ENCODE peak calls at places on chromosome 2, in eight cellular contexts. One of them, this sample, is unnamed.

GRCh38 chr2:165113414-165113813 is 90.4 kb downstream of the SCN3A start:
- DNase-seq in B cell: no peak
- DNase-seq in body of pancreas: no peak
- DNase-seq in posterior cingulate gyrus: no peak
- DNase-seq in lung microvascular endothelial cell: no peak
- DNase-seq in HFFc6: no peak
- DNase-seq in endothelial cell: no peak
- DNase-seq in NCI-H2081: no peak
- DNase-seq in this sample: no peak

GRCh38 chr2:71617266-71617665 is 163.9 kb downstream of the DYSF start:
- DNase-seq in B cell: no peak
- DNase-seq in body of pancreas: no peak
- DNase-seq in posterior cingulate gyrus: no peak
- DNase-seq in lung microvascular endothelial cell: no peak
- DNase-seq in HFFc6: no peak
- DNase-seq in endothelial cell: no peak
- DNase-seq in NCI-H2081: no peak
- DNase-seq in this sample: no peak

GRCh38 chr2:72694715-72695496 is 130.9 kb downstream of the EXOC6B start:
- DNase-seq in B cell: no peak
- DNase-seq in body of pancreas: peak; percentile 52
- DNase-seq in posterior cingulate gyrus: peak; percentile 9
- DNase-seq in lung microvascular endothelial cell: peak; percentile 51
- DNase-seq in HFFc6: peak; percentile 50
- DNase-seq in endothelial cell: no peak
- DNase-seq in NCI-H2081: peak; percentile 50
- DNase-seq in this sample: no peak

GRCh38 chr2:84055816-84056215 is 403.3 kb downstream of the SUCLG1 start:
- DNase-seq in B cell: no peak
- DNase-seq in body of pancreas: no peak
- DNase-seq in posterior cingulate gyrus: no peak
- DNase-seq in lung microvascular endothelial cell: no peak
- DNase-seq in HFFc6: no peak
- DNase-seq in endothelial cell: no peak
- DNase-seq in NCI-H2081: no peak
- DNase-seq in this sample: no peak

GRCh38 chr2:20352230-20353216 is 1.9 kb upstream of the PUM2 start:
- DNase-seq in B cell: no peak
- DNase-seq in body of pancreas: no peak
- DNase-seq in posterior cingulate gyrus: no peak
- DNase-seq in lung microvascular endothelial cell: no peak
- DNase-seq in HFFc6: no peak
- DNase-seq in endothelial cell: no peak
- DNase-seq in NCI-H2081: peak; percentile 39
- DNase-seq in this sample: peak; percentile 31

GRCh38 chr2:69291004-69291650 is 95.9 kb downstream of the GFPT1 start:
- DNase-seq in B cell: no peak
- DNase-seq in body of pancreas: no peak
- DNase-seq in posterior cingulate gyrus: no peak
- DNase-seq in lung microvascular endothelial cell: peak; percentile 63
- DNase-seq in HFFc6: peak; percentile 43
- DNase-seq in endothelial cell: no peak
- DNase-seq in NCI-H2081: no peak
- DNase-seq in this sample: no peak

GRCh38 chr2:71974846-71975245 is 172.8 kb downstream of the CYP26B1 start:
- DNase-seq in B cell: no peak
- DNase-seq in body of pancreas: no peak
- DNase-seq in posterior cingulate gyrus: no peak
- DNase-seq in lung microvascular endothelial cell: no peak
- DNase-seq in HFFc6: peak; percentile 11
- DNase-seq in endothelial cell: no peak
- DNase-seq in NCI-H2081: no peak
- DNase-seq in this sample: no peak

GRCh38 chr2:107091163-107091864 is 205.3 kb upstream of the ST6GAL2 start:
- DNase-seq in B cell: no peak
- DNase-seq in body of pancreas: no peak
- DNase-seq in posterior cingulate gyrus: no peak
- DNase-seq in lung microvascular endothelial cell: no peak
- DNase-seq in HFFc6: no peak
- DNase-seq in endothelial cell: no peak
- DNase-seq in NCI-H2081: no peak
- DNase-seq in this sample: no peak

GRCh38 chr2:122414911-122415310 is 659.5 kb downstream of the TSN start:
- DNase-seq in B cell: no peak
- DNase-seq in body of pancreas: no peak
- DNase-seq in posterior cingulate gyrus: no peak
- DNase-seq in lung microvascular endothelial cell: no peak
- DNase-seq in HFFc6: no peak
- DNase-seq in endothelial cell: no peak
- DNase-seq in NCI-H2081: no peak
- DNase-seq in this sample: peak; percentile 4

GRCh38 chr2:1605659-1606400 is 138.5 kb downstream of the PXDN start:
- DNase-seq in B cell: peak; percentile 53
- DNase-seq in body of pancreas: no peak
- DNase-seq in posterior cingulate gyrus: no peak
- DNase-seq in lung microvascular endothelial cell: peak; percentile 85
- DNase-seq in HFFc6: peak; percentile 63
- DNase-seq in endothelial cell: no peak
- DNase-seq in NCI-H2081: no peak
- DNase-seq in this sample: no peak

GRCh38 chr2:69693059-69693458 is 48.9 kb upstream of the ANXA4 start:
- DNase-seq in B cell: no peak
- DNase-seq in body of pancreas: no peak
- DNase-seq in posterior cingulate gyrus: no peak
- DNase-seq in lung microvascular endothelial cell: no peak
- DNase-seq in HFFc6: no peak
- DNase-seq in endothelial cell: no peak
- DNase-seq in NCI-H2081: no peak
- DNase-seq in this sample: no peak

GRCh38 chr2:37189452-37190153 is 1.1 kb upstream of the SULT6B1 start:
- DNase-seq in B cell: no peak
- DNase-seq in body of pancreas: peak; percentile 41
- DNase-seq in posterior cingulate gyrus: no peak
- DNase-seq in lung microvascular endothelial cell: peak; percentile 81
- DNase-seq in HFFc6: peak; percentile 69
- DNase-seq in endothelial cell: no peak
- DNase-seq in NCI-H2081: peak; percentile 17
- DNase-seq in this sample: peak; percentile 8

GRCh38 chr2:229090231-229090630 is 180.9 kb downstream of the PID1 start:
- DNase-seq in B cell: no peak
- DNase-seq in body of pancreas: no peak
- DNase-seq in posterior cingulate gyrus: no peak
- DNase-seq in lung microvascular endothelial cell: peak; percentile 1
- DNase-seq in HFFc6: no peak
- DNase-seq in endothelial cell: no peak
- DNase-seq in NCI-H2081: no peak
- DNase-seq in this sample: no peak

GRCh38 chr2:174634130-174635014 is 36.8 kb upstream of the WIPF1 start:
- DNase-seq in B cell: peak; percentile 42
- DNase-seq in body of pancreas: no peak
- DNase-seq in posterior cingulate gyrus: no peak
- DNase-seq in lung microvascular endothelial cell: peak; percentile 25
- DNase-seq in HFFc6: no peak
- DNase-seq in endothelial cell: no peak
- DNase-seq in NCI-H2081: no peak
- DNase-seq in this sample: no peak

GRCh38 chr2:112301973-112302372 is 26.6 kb downstream of the ZC3H6 start:
- DNase-seq in B cell: no peak
- DNase-seq in body of pancreas: no peak
- DNase-seq in posterior cingulate gyrus: no peak
- DNase-seq in lung microvascular endothelial cell: no peak
- DNase-seq in HFFc6: no peak
- DNase-seq in endothelial cell: no peak
- DNase-seq in NCI-H2081: no peak
- DNase-seq in this sample: no peak

This sample was measured in COR-L47.